ENCODE peak calls at places on chromosomes 3 and 15, in seven cellular contexts. H, J, S, X, R, W and Z are unnamed samples.

GRCh38 chr3:54294214-54294613 is 171.9 kb downstream of the CACNA2D3 start:
- DNase-seq in H (no peak), J (no peak), S (no peak), X (no peak), R (no peak), W (peak), Z (no peak)

GRCh38 chr3:184003187-184003967 is 14.3 kb downstream of the ABCC5 start:
- DNase-seq in H (no peak), J (peak), S (peak), X (no peak), R (peak), W (no peak), Z (peak)

GRCh38 chr15:55791576-55792400 is 48.8 kb upstream of the PRTG start:
- DNase-seq in H (peak), J (peak), S (peak), X (peak), R (peak), W (no peak), Z (peak)

GRCh38 chr3:152621006-152621868 is 213.7 kb upstream of the P2RY1 start:
- DNase-seq in H (peak), J (no peak), S (no peak), X (no peak), R (peak), W (no peak), Z (no peak)

GRCh38 chr3:81434171-81434570 is 327.3 kb downstream of the GBE1 start:
- DNase-seq in H (no peak), J (no peak), S (no peak), X (no peak), R (no peak), W (no peak), Z (no peak)

GRCh38 chr15:61057830-61058529 is 171.1 kb downstream of the RORA start:
- DNase-seq in H (no peak), J (no peak), S (no peak), X (no peak), R (no peak), W (no peak), Z (no peak)

GRCh38 chr3:66441692-66442091 is 59.1 kb downstream of the LRIG1 start:
- DNase-seq in H (no peak), J (no peak), S (no peak), X (no peak), R (no peak), W (no peak), Z (no peak)

GRCh38 chr3:13414040-13414729 is 5.9 kb downstream of the NUP210 start:
- DNase-seq in H (peak), J (no peak), S (no peak), X (peak), R (no peak), W (no peak), Z (no peak)

GRCh38 chr15:68223171-68223570 is 6.4 kb downstream of the CLN6 start:
- DNase-seq in H (no peak), J (no peak), S (no peak), X (no peak), R (no peak), W (no peak), Z (no peak)

GRCh38 chr15:80607288-80607980 is 87.7 kb upstream of the ABHD17C start:
- DNase-seq in H (no peak), J (no peak), S (no peak), X (no peak), R (no peak), W (no peak), Z (no peak)

GRCh38 chr15:68151277-68151676 is 53.9 kb downstream of the CALML4 start:
- DNase-seq in H (no peak), J (peak), S (peak), X (peak), R (no peak), W (no peak), Z (no peak)

GRCh38 chr3:49553690-49554634 is at the start of gene BSN:
- DNase-seq in H (peak), J (peak), S (peak), X (peak), R (peak), W (peak), Z (peak)

GRCh38 chr15:67724679-67725365 is 100.5 kb upstream of the SKOR1 start:
- DNase-seq in H (no peak), J (no peak), S (no peak), X (no peak), R (no peak), W (no peak), Z (no peak)

GRCh38 chr15:68674975-68675374 is 96.2 kb downstream of the CORO2B start:
- DNase-seq in H (no peak), J (peak), S (no peak), X (no peak), R (peak), W (no peak), Z (no peak)

GRCh38 chr3:141840737-141841544 is 35.5 kb upstream of the ATP1B3 start:
- DNase-seq in H (no peak), J (peak), S (no peak), X (peak), R (peak), W (no peak), Z (no peak)

GRCh38 chr3:30704931-30705890 is 98.8 kb downstream of the TGFBR2 start:
- DNase-seq in H (no peak), J (no peak), S (no peak), X (no peak), R (no peak), W (no peak), Z (no peak)

GRCh38 chr3:101521251-101521701 is 8.3 kb upstream of the SENP7 start:
- DNase-seq in H (no peak), J (no peak), S (no peak), X (peak), R (peak), W (no peak), Z (no peak)

GRCh38 chr15:94844533-94845390 is 613.4 kb downstream of the MCTP2 start:
- DNase-seq in H (peak), J (peak), S (peak), X (no peak), R (peak), W (peak), Z (no peak)

GRCh38 chr15:40279437-40280141 is 3.3 kb downstream of the ANKRD63 start:
- DNase-seq in H (peak), J (peak), S (peak), X (peak), R (peak), W (peak), Z (no peak)

GRCh38 chr3:122314467-122314866 is 10.6 kb upstream of the CSTA start:
- DNase-seq in H (no peak), J (no peak), S (no peak), X (peak), R (peak), W (no peak), Z (no peak)

GRCh38 chr3:129346690-129347440 is 68.2 kb downstream of the HMCES start:
- DNase-seq in H (peak), J (no peak), S (peak), X (no peak), R (no peak), W (no peak), Z (no peak)

GRCh38 chr3:176765491-176765890 is 431.8 kb downstream of the TBL1XR1 start:
- DNase-seq in H (no peak), J (no peak), S (no peak), X (no peak), R (no peak), W (no peak), Z (no peak)

GRCh38 chr3:152316318-152316717 is 47.6 kb downstream of the MBNL1 start:
- DNase-seq in H (no peak), J (no peak), S (no peak), X (no peak), R (no peak), W (no peak), Z (no peak)

GRCh38 chr15:101093959-101094358 is 157.9 kb downstream of the CHSY1 start:
- DNase-seq in H (no peak), J (no peak), S (no peak), X (no peak), R (no peak), W (no peak), Z (no peak)

GRCh38 chr15:29859981-29860745 is 37.9 kb upstream of the TJP1 start:
- DNase-seq in H (no peak), J (peak), S (peak), X (peak), R (no peak), W (no peak), Z (peak)

GRCh38 chr3:76024640-76025039 is 239.3 kb upstream of the ZNF717 start:
- DNase-seq in H (no peak), J (peak), S (peak), X (no peak), R (peak), W (no peak), Z (no peak)

GRCh38 chr3:51974277-51974962 is 444 bp upstream of the ABHD14A start:
- DNase-seq in H (no peak), J (no peak), S (peak), X (no peak), R (no peak), W (no peak), Z (no peak)

GRCh38 chr3:119664370-119664769 is 4.0 kb upstream of the POPDC2 start:
- DNase-seq in H (no peak), J (no peak), S (no peak), X (no peak), R (no peak), W (no peak), Z (no peak)

GRCh38 chr3:149332227-149332765 is 1.1 kb downstream of the TM4SF18 start:
- DNase-seq in H (no peak), J (no peak), S (peak), X (no peak), R (no peak), W (no peak), Z (no peak)

GRCh38 chr3:56926513-56927282 is 124.9 kb upstream of the ARHGEF3 start:
- DNase-seq in H (no peak), J (peak), S (peak), X (no peak), R (peak), W (no peak), Z (peak)
- TF ChIP-seq CTCF in H (no peak), J (peak), S (peak), X (no peak), R (no peak), W (no peak), Z (peak)

GRCh38 chr3:171569571-171570132 is 109.4 kb upstream of the TNIK start:
- DNase-seq in H (no peak), J (no peak), S (no peak), X (no peak), R (no peak), W (no peak), Z (no peak)
- TF ChIP-seq CTCF in H (no peak), J (peak), S (no peak), X (no peak), R (no peak), W (no peak), Z (peak)

DNA sequence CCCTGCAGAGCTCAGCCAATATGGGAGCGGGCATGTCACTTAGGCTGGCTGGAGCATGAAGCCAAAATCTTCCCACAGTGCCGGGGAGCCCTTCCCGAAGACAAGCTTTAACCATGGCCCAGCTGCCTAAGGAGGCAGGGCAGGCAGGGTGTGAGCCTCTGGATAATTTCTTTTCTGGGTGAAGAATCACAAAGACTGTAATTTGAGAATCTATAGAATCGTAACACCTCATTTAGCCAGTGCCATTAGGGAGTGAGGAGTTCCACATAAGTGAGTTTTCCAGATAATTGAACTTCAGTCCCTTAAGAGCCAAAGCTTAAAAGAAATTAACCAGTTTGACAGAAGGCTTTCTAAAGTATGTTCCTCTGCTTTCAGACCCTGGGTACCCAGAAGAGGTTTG is 40.3 kb upstream of the TLE3 start:
- DNase-seq in H (no peak), J (no peak), S (no peak), X (no peak), R (no peak), W (no peak), Z (no peak)
- TF ChIP-seq CTCF in H (no peak), J (no peak), S (no peak), X (no peak), R (no peak), W (no peak), Z (no peak)

GRCh38 chr15:43085921-43086320 is 19.9 kb downstream of the UBR1 start:
- DNase-seq in H (no peak), J (peak), S (peak), X (no peak), R (no peak), W (no peak), Z (no peak)

GRCh38 chr15:43086551-43086950 is 19.3 kb downstream of the UBR1 start:
- DNase-seq in H (no peak), J (no peak), S (peak), X (no peak), R (no peak), W (no peak), Z (peak)

GRCh38 chr15:43082509-43082908 is 23.3 kb downstream of the UBR1 start:
- DNase-seq in H (no peak), J (peak), S (no peak), X (no peak), R (no peak), W (no peak), Z (no peak)

DNA sequence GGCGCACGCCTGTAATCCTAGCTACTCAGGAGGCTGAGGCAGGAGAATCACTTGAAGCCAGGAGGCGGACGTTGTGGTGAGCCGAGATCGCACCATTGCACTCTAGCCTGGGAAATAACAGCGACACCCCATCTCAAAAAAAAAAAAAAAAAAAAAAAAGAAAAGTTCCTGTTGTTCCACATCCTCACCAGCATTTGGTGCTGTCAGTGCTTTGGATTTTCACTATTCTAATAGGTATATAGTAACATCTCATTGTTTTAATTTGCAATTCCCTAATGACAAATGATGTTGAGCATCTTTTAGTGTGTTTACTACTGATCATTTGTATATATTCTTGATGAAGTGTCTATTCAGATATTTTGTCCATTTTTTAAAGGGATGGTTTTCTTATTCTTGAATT is 24.6 kb downstream of the UBR1 start:
- DNase-seq in H (no peak), J (no peak), S (no peak), X (no peak), R (no peak), W (no peak), Z (no peak)
- TF ChIP-seq CTCF in H (no peak), J (no peak), S (no peak), X (no peak), R (no peak), W (no peak), Z (peak)

GRCh38 chr15:89399070-89399389 is 64.4 kb upstream of the POLG start:
- DNase-seq in H (no peak), J (no peak), S (no peak), X (no peak), R (no peak), W (no peak), Z (no peak)

GRCh38 chr15:89397653-89398023 is 63.0 kb upstream of the POLG start:
- DNase-seq in H (no peak), J (no peak), S (no peak), X (no peak), R (no peak), W (no peak), Z (no peak)

GRCh38 chr15:89400121-89400996 is 65.7 kb upstream of the POLG start:
- DNase-seq in H (no peak), J (no peak), S (no peak), X (no peak), R (no peak), W (peak), Z (no peak)

GRCh38 chr15:89400997-89401590 is 66.5 kb upstream of the POLG start:
- DNase-seq in H (no peak), J (no peak), S (no peak), X (no peak), R (no peak), W (no peak), Z (no peak)

GRCh38 chr15:89399390-89400120 is 64.9 kb upstream of the POLG start:
- DNase-seq in H (peak), J (no peak), S (no peak), X (no peak), R (peak), W (peak), Z (no peak)
- TF ChIP-seq CTCF in H (peak), J (peak), S (peak), X (peak), R (peak), W (peak), Z (peak)

DNA sequence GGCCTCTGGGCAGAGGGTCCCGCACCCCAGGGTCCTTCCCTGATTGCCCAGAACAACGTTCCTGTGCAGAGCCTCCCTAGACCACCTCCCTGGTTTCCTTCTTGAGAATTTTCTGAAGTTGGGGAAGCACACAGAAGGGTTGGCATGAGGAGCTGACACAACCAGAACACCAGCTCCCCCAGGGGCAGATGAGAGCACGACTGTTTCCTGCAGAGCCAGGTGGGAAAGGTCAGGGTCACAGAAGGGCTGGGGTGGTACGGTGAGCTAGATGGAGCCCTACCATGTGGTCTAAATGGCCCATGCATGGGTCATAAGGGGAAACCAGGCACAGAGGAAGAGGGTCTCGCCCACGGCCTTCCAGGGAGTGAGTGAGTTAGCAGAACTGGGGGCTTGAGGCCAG is 10.4 kb downstream of the PPCDC start:
- DNase-seq in H (no peak), J (no peak), S (no peak), X (no peak), R (no peak), W (no peak), Z (no peak)
- TF ChIP-seq CTCF in H (no peak), J (no peak), S (no peak), X (no peak), R (no peak), W (no peak), Z (no peak)

GRCh38 chr3:36124118-36124796 is 256.0 kb upstream of the STAC start:
- DNase-seq in H (peak), J (peak), S (peak), X (peak), R (peak), W (peak), Z (no peak)
- TF ChIP-seq CTCF in H (peak), J (peak), S (no peak), X (peak), R (no peak), W (peak), Z (no peak)

GRCh38 chr15:27989428-27989827 is 109.7 kb downstream of the OCA2 start:
- DNase-seq in H (no peak), J (no peak), S (no peak), X (no peak), R (no peak), W (no peak), Z (no peak)
- TF ChIP-seq CTCF in H (no peak), J (no peak), S (no peak), X (no peak), R (no peak), W (no peak), Z (no peak)